ENCODE peak calls at places on chromosomes 13 and 19, in six cellular contexts. M is activated T-helper 2 cell treated with anti-CD3 and anti-CD28 coated beads, Interferon-gamma antibody, Interleukin-2, Interleukin-4, amounts not matched to agents 10 μg/mL and 5 μg/mL and 100 μg/mL, durations not matched to agents 14 hours and 24 hours and 36 hours; A is HS-5; B is hepatocyte; V is T-helper 2 cell; T is nucleus accumbens. L is an unnamed sample.

GRCh38 chr19:18751571-18751970 is 39.5 kb downstream of the COMP start:
- DNase-seq in M (no peak), A (no peak), B (no peak), V (no peak), T (no peak), L (no peak)

GRCh38 chr19:52941941-52942370 is 18.7 kb upstream of the ZNF888 start:
- DNase-seq in M (no peak), A (no peak), B (peak; percentile 58), V (peak; percentile 26), T (no peak), L (peak; percentile 20)

GRCh38 chr13:71477735-71478134 is 389.3 kb downstream of the DACH1 start:
- DNase-seq in M (no peak), A (no peak), B (no peak), V (no peak), T (no peak), L (no peak)

GRCh38 chr19:12665646-12666304 is 767 bp downstream of the MAN2B1 start:
- DNase-seq in M (no peak), A (no peak), B (no peak), V (peak; percentile 33), T (no peak), L (no peak)

GRCh38 chr13:44170731-44171130 is 202.9 kb upstream of the SERP2 start:
- DNase-seq in M (no peak), A (no peak), B (no peak), V (no peak), T (no peak), L (no peak)

GRCh38 chr19:56350416-56351045 is 35.9 kb upstream of the ZSCAN5A start:
- DNase-seq in M (no peak), A (no peak), B (peak; percentile 57), V (peak; percentile 47), T (no peak), L (peak; percentile 50)

GRCh38 chr19:16604615-16605014 is 23.4 kb downstream of the MED26 start:
- DNase-seq in M (no peak), A (no peak), B (no peak), V (no peak), T (no peak), L (no peak)

GRCh38 chr19:14147797-14148605 is 11.6 kb upstream of the ASF1B start:
- DNase-seq in M (peak; percentile 35), A (no peak), B (peak; percentile 85), V (peak; percentile 61), T (peak; percentile 61), L (peak; percentile 56)

GRCh38 chr13:98866882-98867281 is 111.0 kb downstream of the DOCK9 start:
- DNase-seq in M (no peak), A (no peak), B (no peak), V (no peak), T (no peak), L (no peak)

GRCh38 chr19:33052352-33052972 is 12.2 kb downstream of the RHPN2 start:
- DNase-seq in M (no peak), A (no peak), B (peak; percentile 69), V (no peak), T (no peak), L (peak; percentile 84)

GRCh38 chr19:10920781-10921180 is 7.7 kb downstream of the YIPF2 start:
- DNase-seq in M (no peak), A (no peak), B (no peak), V (no peak), T (no peak), L (no peak)

GRCh38 chr13:113794086-113794485 is 35.1 kb downstream of the TMEM255B start:
- DNase-seq in M (no peak), A (no peak), B (no peak), V (no peak), T (no peak), L (no peak)

GRCh38 chr19:10612515-10613119 is 12.7 kb upstream of the SLC44A2 start:
- DNase-seq in M (no peak), A (no peak), B (no peak), V (no peak), T (peak; percentile 57), L (no peak)

GRCh38 chr13:104976964-104977363 is 1558.5 kb downstream of the EFNB2 start:
- DNase-seq in M (no peak), A (no peak), B (no peak), V (no peak), T (no peak), L (no peak)

GRCh38 chr13:110108348-110109139 is 198.4 kb downstream of the COL4A1 start:
- DNase-seq in M (no peak), A (no peak), B (peak; percentile 91), V (peak; percentile 17), T (peak; percentile 80), L (peak; percentile 85)

GRCh38 chr19:35975608-35976214 is 19.3 kb upstream of the SDHAF1 start:
- DNase-seq in M (no peak), A (no peak), B (peak; percentile 62), V (peak; percentile 20), T (no peak), L (no peak)

GRCh38 chr19:756821-757688 is 6.1 kb downstream of the MISP start:
- DNase-seq in M (no peak), A (no peak), B (no peak), V (no peak), T (no peak), L (no peak)

GRCh38 chr19:50413531-50413930 is 5.2 kb upstream of the SPIB start:
- DNase-seq in M (no peak), A (no peak), B (no peak), V (no peak), T (no peak), L (no peak)

GRCh38 chr13:24038846-24039330 is 121.6 kb upstream of the SPATA13 start:
- DNase-seq in M (no peak), A (no peak), B (no peak), V (peak; percentile 13), T (peak; percentile 43), L (peak; percentile 88)

GRCh38 chr19:7801020-7801570 is 28.9 kb upstream of the EVI5L start:
- DNase-seq in M (no peak), A (no peak), B (no peak), V (no peak), T (no peak), L (no peak)